ENCODE peak calls at places on chromosomes 4 and X, in four cellular contexts. T, N, S and F are unnamed samples. For H3K4me1, the result is how much of the 10 kb centered on the place peaks cover.

GRCh38 chr4:182764642-182765041 is 152.5 kb downstream of the DCTD start:
- DNase-seq in T (no peak), N (no peak), S (no peak), F (no peak)

GRCh38 chr4:15778191-15778741 is at the start of gene CD38:
- DNase-seq in T (no peak), N (peak), S (peak), F (no peak)

GRCh38 chr4:116664198-116664597 is 421.2 kb downstream of the TRAM1L1 start:
- DNase-seq in T (no peak), N (no peak), S (no peak), F (no peak)

GRCh38 chrX:45622538-45622937 is 421.9 kb upstream of the DIPK2B start:
- DNase-seq in T (no peak), N (no peak), S (no peak), F (no peak)

GRCh38 chr4:116016201-116016600 is 902.8 kb upstream of the NDST4 start:
- DNase-seq in T (no peak), N (no peak), S (peak), F (no peak)

GRCh38 chr4:55345980-55346850 is at the start of gene SRD5A3:
- DNase-seq in T (peak), N (peak), S (peak), F (peak)

GRCh38 chr4:67546971-67547370 is 1.7 kb upstream of the CENPC start:
- DNase-seq in T (no peak), N (no peak), S (no peak), F (no peak)

GRCh38 chrX:133668225-133668931 is 253.1 kb upstream of the GPC4 start:
- DNase-seq in T (no peak), N (no peak), S (no peak), F (no peak)

GRCh38 chrX:45323387-45323786 is 122.7 kb upstream of the DIPK2B start:
- DNase-seq in T (no peak), N (no peak), S (no peak), F (no peak)

GRCh38 chrX:130645955-130646583 is 244.3 kb downstream of the RBMX2 start:
- DNase-seq in T (no peak), N (no peak), S (peak), F (no peak)

GRCh38 chr4:163540977-163541376 is 46.5 kb downstream of the TMA16 start:
- DNase-seq in T (no peak), N (no peak), S (no peak), F (no peak)

GRCh38 chr4:81404294-81404693 is 67.4 kb downstream of the RASGEF1B start:
- DNase-seq in T (no peak), N (no peak), S (no peak), F (no peak)

GRCh38 chr4:20395160-20395773 is 143.6 kb downstream of the SLIT2 start:
- DNase-seq in T (no peak), N (peak), S (no peak), F (no peak)

GRCh38 chrX:95145848-95146540 is 1472.0 kb downstream of the FAM133A start:
- DNase-seq in T (no peak), N (no peak), S (no peak), F (no peak)

GRCh38 chrX:2967998-2968909 is 38.1 kb upstream of the ARSH start:
- DNase-seq in T (no peak), N (no peak), S (no peak), F (no peak)

DNA sequence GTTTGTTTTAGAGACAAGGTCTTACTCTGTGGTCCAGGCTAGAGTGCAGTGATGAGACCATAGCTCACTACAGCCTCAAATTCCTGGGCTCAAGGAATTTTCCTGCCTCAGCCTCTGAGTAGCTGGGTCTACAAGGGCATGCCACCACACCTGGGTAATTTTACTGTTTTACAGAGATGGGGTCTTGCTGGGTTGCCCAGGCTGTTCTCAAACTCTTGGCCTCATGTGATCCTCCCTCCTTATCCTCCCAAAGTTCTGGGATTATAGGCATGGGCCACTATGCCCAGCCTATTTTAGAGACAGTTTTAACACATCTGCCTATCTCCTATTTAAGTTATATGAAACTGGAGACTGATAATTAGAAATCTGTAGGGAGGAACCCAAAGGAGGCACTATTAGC is 53.8 kb downstream of the SPRY1 start:
- DNase-seq in T (no peak), N (no peak), S (no peak), F (no peak)
- H3K4me3 ChIP-seq in T (no peak), N (no peak), S (no peak), F (no peak)

DNA sequence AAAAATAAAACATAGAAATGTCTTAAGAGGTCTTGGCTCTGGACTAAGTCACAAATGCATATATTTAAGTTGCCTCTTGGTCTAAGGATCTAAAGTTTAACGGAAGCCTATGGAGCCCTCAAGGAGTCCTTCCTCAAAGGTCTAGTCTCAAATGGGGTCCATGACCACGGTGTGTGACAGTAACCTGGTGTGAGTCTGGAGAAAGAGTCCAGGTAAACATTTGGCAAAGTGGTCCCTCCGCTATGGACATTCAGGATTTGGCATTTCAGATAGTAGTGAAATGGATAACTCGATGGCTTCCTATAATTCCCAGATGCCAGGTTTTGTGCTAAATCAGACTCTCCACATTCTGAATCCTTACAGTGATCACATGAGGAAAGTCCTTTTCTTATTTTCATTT is 44.2 kb downstream of the RHOH start:
- DNase-seq in T (no peak), N (no peak), S (no peak), F (no peak)
- H3K4me1 ChIP-seq in T (under half), N (under half), S (under half), F (under half)

GRCh38 chrX:18620349-18620748 is 51.6 kb downstream of the RS1 start:
- DNase-seq in T (no peak), N (no peak), S (no peak), F (no peak)

GRCh38 chrX:18616688-18617087 is 55.2 kb downstream of the RS1 start:
- DNase-seq in T (no peak), N (no peak), S (no peak), F (no peak)

GRCh38 chrX:18613930-18614639 is 57.8 kb downstream of the RS1 start:
- DNase-seq in T (no peak), N (no peak), S (no peak), F (no peak)

GRCh38 chrX:18617351-18617750 is 54.6 kb downstream of the RS1 start:
- DNase-seq in T (no peak), N (peak), S (no peak), F (no peak)

GRCh38 chrX:18619288-18619687 is 52.6 kb downstream of the RS1 start:
- DNase-seq in T (no peak), N (no peak), S (no peak), F (no peak)
- H3K4me3 ChIP-seq in T (no peak), N (no peak), S (no peak), F (no peak)

GRCh38 chr4:3481783-3482397 is 18.8 kb downstream of the DOK7 start:
- DNase-seq in T (no peak), N (no peak), S (no peak), F (no peak)
- H3K4me1 ChIP-seq in T (under half), N (under half), S (half or more), F (under half)

DNA sequence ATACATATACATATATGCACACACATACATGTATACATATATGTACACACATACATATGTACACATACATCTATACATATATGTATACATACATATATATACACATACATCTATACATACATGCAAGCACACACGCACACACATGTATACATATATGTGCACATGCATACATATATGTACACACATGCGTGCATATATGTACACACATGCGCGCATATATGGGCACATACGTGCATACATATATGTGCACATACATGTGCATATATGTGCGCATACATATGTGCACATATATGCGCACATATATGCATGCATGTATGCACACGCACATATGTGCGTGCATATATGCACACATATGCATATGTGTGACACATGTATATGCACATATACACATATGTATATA is 7.3 kb upstream of the MPC1L start:
- DNase-seq in T (no peak), N (no peak), S (no peak), F (no peak)
- H3K4me3 ChIP-seq in T (no peak), N (no peak), S (no peak), F (no peak)

GRCh38 chr4:138946306-138946705 is 69.3 kb upstream of the NOCT start:
- DNase-seq in T (no peak), N (no peak), S (no peak), F (no peak)

GRCh38 chr4:138948918-138949317 is 66.7 kb upstream of the NOCT start:
- DNase-seq in T (no peak), N (no peak), S (no peak), F (no peak)

GRCh38 chr4:138952405-138952804 is 63.2 kb upstream of the NOCT start:
- DNase-seq in T (no peak), N (no peak), S (no peak), F (no peak)

GRCh38 chr4:138951764-138952163 is 63.8 kb upstream of the NOCT start:
- DNase-seq in T (no peak), N (no peak), S (no peak), F (no peak)

DNA sequence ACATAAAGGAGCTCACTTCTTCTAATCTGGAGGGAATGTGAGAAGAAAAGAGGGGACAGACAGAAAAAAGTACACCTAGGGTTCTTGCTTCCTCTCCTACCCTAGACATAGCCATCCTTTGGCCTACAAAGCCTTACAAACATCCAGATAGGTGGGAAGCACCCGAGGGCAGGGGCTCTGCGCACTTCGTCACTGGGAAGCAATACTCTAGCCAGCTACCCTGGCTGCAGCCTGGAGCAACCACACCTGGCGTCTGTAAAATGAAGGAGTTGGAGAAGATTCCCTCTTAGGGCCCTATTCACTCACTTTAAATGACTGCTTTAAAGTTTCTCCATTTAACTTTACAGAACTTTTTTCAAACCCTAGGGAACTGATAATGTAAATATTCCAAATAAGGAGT is 65.7 kb upstream of the NOCT start:
- DNase-seq in T (no peak), N (no peak), S (no peak), F (no peak)
- H3K4me1 ChIP-seq in T (under half), N (under half), S (under half), F (under half)